ENCODE peak calls at places on chromosome 13, in four cellular contexts. L is hepatocyte, R is MM.1S, Z is PC-3. W is an unnamed sample.

GRCh38 chr13:50323440-50324070 is 308.3 kb downstream of the KCNRG start:
- DNase-seq in L (no peak), Z (peak), R (no peak), W (peak)

GRCh38 chr13:30143671-30144400 is 163.5 kb downstream of the KATNAL1 start:
- DNase-seq in R (peak), Z (no peak), L (peak), W (peak)

GRCh38 chr13:63311587-63311986 is 1895.9 kb upstream of the PCDH20 start:
- DNase-seq in R (no peak), Z (no peak), L (no peak), W (no peak)

GRCh38 chr13:37475966-37476365 is 122.6 kb downstream of the POSTN start:
- DNase-seq in R (no peak), L (no peak), Z (no peak), W (peak)

GRCh38 chr13:96781141-96781540 is 213.1 kb downstream of the OXGR1 start:
- DNase-seq in R (no peak), Z (peak), L (no peak), W (no peak)

GRCh38 chr13:46778095-46778494 is 18.9 kb downstream of the ESD start:
- DNase-seq in R (no peak), L (no peak), Z (peak), W (peak)

GRCh38 chr13:25992076-25992475 is 59.7 kb downstream of the SHISA2 start:
- DNase-seq in L (no peak), R (no peak), Z (peak), W (no peak)

GRCh38 chr13:51435002-51435578 is 17.7 kb downstream of the INTS6 start:
- DNase-seq in Z (peak), R (no peak), L (peak), W (peak)

GRCh38 chr13:35014606-35015005 is 72.5 kb downstream of the NBEA start:
- DNase-seq in R (no peak), Z (no peak), L (no peak), W (no peak)

GRCh38 chr13:49308104-49308875 is 60.6 kb downstream of the CDADC1 start:
- DNase-seq in R (no peak), L (peak), Z (no peak), W (peak)

GRCh38 chr13:111789420-111789819 is 277.5 kb upstream of the SOX1 start:
- DNase-seq in L (no peak), R (no peak), Z (peak), W (no peak)

GRCh38 chr13:31053098-31053497 is 108.6 kb downstream of the HSPH1 start:
- DNase-seq in Z (peak), L (no peak), R (no peak), W (peak)

GRCh38 chr13:47480121-47480520 is 521.0 kb downstream of the SUCLA2 start:
- DNase-seq in L (no peak), R (no peak), Z (peak), W (peak)

GRCh38 chr13:105990256-105990958 is 545.1 kb downstream of the EFNB2 start:
- DNase-seq in L (no peak), Z (peak), R (no peak), W (peak)

GRCh38 chr13:109764474-109765292 is 21.7 kb downstream of the IRS2 start:
- DNase-seq in L (no peak), Z (no peak), R (no peak), W (peak)

DNA sequence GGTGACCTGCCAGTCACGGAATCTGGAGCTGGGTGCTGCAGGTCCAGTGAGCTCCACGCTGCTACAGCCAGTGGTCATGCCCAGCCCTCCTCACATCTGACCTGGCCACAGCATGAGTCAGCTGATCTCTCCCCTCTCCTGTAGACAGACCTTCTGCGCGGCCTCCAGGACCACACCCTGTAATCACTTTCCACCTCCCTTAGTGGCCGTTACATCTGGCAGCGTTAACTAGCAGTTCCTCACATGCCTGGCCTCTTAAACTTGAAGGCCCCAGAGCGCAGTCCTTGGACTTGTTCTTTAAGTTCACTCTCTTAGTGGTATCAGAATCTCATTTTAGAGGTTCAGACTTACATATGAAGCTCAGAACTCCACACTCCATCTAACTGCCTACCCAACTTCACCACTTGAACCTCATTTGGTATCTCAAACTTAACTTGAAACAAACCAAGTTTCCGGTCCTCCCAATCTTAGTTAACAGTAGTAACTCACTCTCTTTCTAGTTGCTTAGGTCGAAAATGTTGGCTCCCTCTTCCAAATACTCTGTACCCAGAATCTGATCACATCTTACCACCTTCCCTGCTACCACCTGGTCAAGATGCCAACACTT is 22.7 kb downstream of the MIPEP start:
- DNase-seq in Z (peak), R (no peak), L (no peak), W (no peak)
- TF ChIP-seq EZH2phosphoT487 in Z (no peak), R (no peak), L (no peak), W (no peak)

DNA sequence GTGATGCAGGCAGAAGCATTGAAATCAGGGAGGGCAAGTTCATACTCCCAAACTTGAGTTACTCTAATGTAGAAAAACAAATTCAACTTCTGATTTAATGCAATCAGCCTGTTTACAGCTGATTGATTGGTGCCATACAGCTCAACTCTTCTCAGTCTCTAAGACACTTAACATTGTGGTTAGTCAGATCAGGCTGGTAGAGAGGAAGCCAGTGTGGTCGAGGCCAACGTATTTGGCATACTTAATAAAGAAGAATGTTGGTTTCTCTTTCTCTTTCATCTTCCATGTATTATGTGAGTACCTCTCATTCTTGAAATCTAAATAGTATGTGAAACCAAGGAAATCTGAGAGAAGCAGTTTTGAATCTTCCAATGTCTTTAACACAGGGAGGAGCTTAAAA is 255.0 kb upstream of the SLITRK1 start:
- DNase-seq in Z (no peak), R (peak), L (no peak), W (no peak)
- H3K27ac ChIP-seq in Z (no peak), R (peak), L (no peak), W (no peak)

GRCh38 chr13:44259045-44260042 is 114.3 kb upstream of the SERP2 start:
- DNase-seq in L (peak), Z (peak), R (no peak), W (peak)
- TF ChIP-seq EZH2phosphoT487 in L (no peak), Z (no peak), R (no peak), W (no peak)

DNA sequence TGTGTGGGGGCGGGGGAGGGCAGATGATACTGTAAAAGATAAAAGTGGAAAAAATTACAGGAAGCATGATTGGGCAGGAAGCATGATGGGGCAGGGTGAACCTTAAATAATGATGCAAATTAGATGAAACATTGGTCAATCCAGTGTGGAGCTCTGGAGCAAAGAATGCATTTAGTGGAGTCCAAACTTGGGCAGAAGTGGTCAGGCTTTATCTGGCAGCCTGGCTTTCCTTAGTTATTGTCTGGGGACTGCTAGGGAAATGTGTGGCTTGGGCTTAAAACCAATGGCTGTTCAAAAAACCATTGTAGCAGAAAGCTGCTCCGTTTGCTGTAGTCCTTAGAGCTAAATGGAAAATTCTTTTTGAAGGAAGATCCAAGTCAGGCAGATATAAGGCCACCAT is 1077.3 kb upstream of the MIR17HG start:
- DNase-seq in Z (no peak), R (no peak), L (no peak), W (no peak)
- H3K27ac ChIP-seq in Z (no peak), R (no peak), L (no peak), W (no peak)

GRCh38 chr13:100664171-100664900 is 10.3 kb downstream of the TMTC4 start:
- DNase-seq in Z (no peak), R (no peak), L (no peak), W (no peak)
- TF ChIP-seq EZH2phosphoT487 in Z (no peak), R (no peak), L (no peak), W (no peak)

GRCh38 chr13:103812966-103813365 is 746.7 kb upstream of the SLC10A2 start:
- DNase-seq in Z (no peak), R (no peak), L (no peak), W (no peak)

GRCh38 chr13:103815619-103816018 is 749.4 kb upstream of the SLC10A2 start:
- DNase-seq in L (no peak), R (peak), Z (no peak), W (no peak)

GRCh38 chr13:103810026-103810425 is 743.8 kb upstream of the SLC10A2 start:
- DNase-seq in L (no peak), R (peak), Z (no peak), W (no peak)

GRCh38 chr13:103812558-103812957 is 746.3 kb upstream of the SLC10A2 start:
- DNase-seq in R (no peak), Z (no peak), L (no peak), W (no peak)
- H3K27ac ChIP-seq in R (no peak), Z (no peak), L (no peak), W (no peak)

DNA sequence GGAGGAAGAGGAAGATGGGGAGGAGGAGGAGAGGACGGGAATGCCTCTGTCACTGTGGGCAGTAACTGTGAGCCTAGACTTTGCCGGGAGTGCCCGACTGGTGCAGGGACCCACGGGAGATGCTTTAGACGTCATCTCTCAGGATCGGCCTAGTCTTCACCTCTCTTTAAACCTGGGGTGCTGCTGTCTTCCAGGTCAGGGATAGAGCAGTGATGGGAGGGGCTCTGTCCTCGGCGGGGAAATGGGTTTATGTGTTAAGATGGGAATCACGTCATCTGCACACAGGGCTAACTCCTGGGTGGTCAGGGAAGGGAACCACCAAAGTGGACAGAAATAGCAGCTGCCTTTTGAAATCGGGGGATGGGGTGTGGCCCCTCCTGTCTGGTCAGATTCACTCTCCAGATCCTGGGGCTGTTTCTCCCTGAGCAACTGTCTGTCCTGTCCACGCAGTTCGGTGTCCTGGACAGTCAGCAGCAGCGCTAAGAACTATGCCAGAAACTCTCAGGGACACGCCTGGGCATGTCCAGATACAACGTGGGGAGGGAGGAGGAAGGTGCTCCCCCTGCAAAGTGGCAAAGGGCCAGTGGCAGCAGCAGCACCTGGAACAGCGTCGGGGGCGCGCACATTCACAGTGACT is 26.8 kb downstream of the GAS6 start:
- DNase-seq in Z (peak), R (no peak), L (peak), W (peak)
- TF ChIP-seq EZH2phosphoT487 in Z (no peak), R (no peak), L (no peak), W (no peak)

W was measured in GM23248.